ENCODE peak calls at places on chromosomes 2 and 18, in five cellular contexts. M is NB4, X is Peyer's patch, A is heart left ventricle, O is right lobe of liver. Q is an unnamed sample.

GRCh38 chr2:239882335-239882734 is 142.8 kb downstream of the NDUFA10 start:
- DNase-seq in M (peak), X (peak), A (no peak), O (peak), Q (peak)

GRCh38 chr18:44520981-44521672 is 159.6 kb upstream of the SETBP1 start:
- DNase-seq in M (no peak), X (no peak), A (no peak), O (no peak), Q (no peak)

GRCh38 chr2:68031546-68032160 is 31.2 kb downstream of the C1D start:
- DNase-seq in M (peak), X (no peak), A (no peak), O (no peak), Q (no peak)

GRCh38 chr2:30336978-30337841 is 105.9 kb downstream of the LBH start:
- DNase-seq in M (peak), X (peak), A (no peak), O (no peak), Q (no peak)

GRCh38 chr2:177171418-177171865 is 41.2 kb upstream of the HNRNPA3 start:
- DNase-seq in M (peak), X (no peak), A (no peak), O (no peak), Q (peak)

GRCh38 chr2:165601866-165602636 is 132.6 kb downstream of the CSRNP3 start:
- DNase-seq in M (peak), X (no peak), A (no peak), O (no peak), Q (no peak)

GRCh38 chr2:150188801-150189200 is 298.7 kb downstream of the RND3 start:
- DNase-seq in M (no peak), X (no peak), A (no peak), O (no peak), Q (no peak)

GRCh38 chr2:181682026-181682789 is 1.9 kb upstream of the NEUROD1 start:
- DNase-seq in M (no peak), X (no peak), A (no peak), O (no peak), Q (no peak)

GRCh38 chr2:234611209-234611608 is 114.3 kb upstream of the ARL4C start:
- DNase-seq in M (no peak), X (no peak), A (no peak), O (no peak), Q (no peak)

GRCh38 chr2:203164311-203164935 is 74.4 kb upstream of the CYP20A1 start:
- DNase-seq in M (no peak), X (no peak), A (no peak), O (no peak), Q (no peak)

GRCh38 chr18:35490894-35491688 is 6.7 kb downstream of the INO80C start:
- DNase-seq in M (no peak), X (no peak), A (no peak), O (no peak), Q (no peak)
- H3K4me3 ChIP-seq in M (no peak), X (no peak), A (no peak), O (no peak), Q (no peak)

GRCh38 chr2:16092861-16093638 is 152.7 kb downstream of the MYCN start:
- DNase-seq in M (no peak), X (no peak), A (no peak), O (no peak), Q (no peak)

GRCh38 chr2:16091576-16092282 is 151.4 kb downstream of the MYCN start:
- DNase-seq in M (no peak), X (no peak), A (no peak), O (no peak), Q (no peak)

GRCh38 chr2:16094851-16095250 is 154.5 kb downstream of the MYCN start:
- DNase-seq in M (no peak), X (no peak), A (no peak), O (no peak), Q (no peak)

GRCh38 chr2:16090650-16091575 is 150.6 kb downstream of the MYCN start:
- DNase-seq in M (no peak), X (no peak), A (no peak), O (no peak), Q (no peak)

DNA sequence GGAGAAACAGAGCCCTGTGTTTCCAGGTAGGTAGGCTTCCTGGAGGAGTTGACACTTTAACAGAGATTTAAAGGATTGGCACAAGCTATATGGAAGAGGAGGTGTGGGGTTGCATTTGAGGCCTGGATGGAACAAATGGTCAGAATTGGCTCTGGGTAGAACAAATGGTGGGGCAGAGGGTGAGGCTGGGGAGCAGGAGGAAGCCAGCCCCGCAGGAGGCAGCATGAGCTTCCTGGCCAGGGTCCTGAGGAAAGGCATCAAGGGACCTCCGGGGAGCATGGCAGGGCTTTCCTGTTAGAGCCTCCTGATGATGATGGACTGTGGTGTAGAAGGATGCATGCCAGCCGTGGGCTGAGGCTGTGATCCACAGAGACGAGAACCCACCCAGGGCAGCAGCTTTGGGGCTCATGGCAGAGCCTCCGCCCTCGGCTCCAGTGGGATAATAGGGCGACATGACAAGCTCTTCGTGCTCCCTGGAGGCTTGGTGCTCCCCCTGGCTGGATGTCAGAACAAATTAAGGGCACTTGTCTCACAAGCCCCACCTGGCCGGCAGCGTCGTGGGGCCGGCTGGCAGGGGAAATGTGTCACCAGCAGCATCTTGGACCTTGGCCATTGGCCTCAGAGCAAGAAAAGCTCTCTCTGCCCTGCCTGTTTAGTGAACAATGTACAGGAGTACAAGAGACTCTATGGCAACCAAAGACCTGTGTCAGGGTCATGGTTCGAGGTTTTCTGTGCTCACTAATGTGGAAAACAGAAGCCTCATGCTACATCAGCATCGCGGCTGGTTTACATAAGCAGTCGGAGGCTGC is 153.5 kb downstream of the MYCN start:
- DNase-seq in M (no peak), X (no peak), A (no peak), O (no peak), Q (peak)
- TF ChIP-seq CTCF in M (no peak), X (peak), A (no peak), O (no peak), Q (no peak)

GRCh38 chr2:54557211-54557600 is 101.1 kb downstream of the SPTBN1 start:
- DNase-seq in M (no peak), X (no peak), A (no peak), O (no peak), Q (no peak)

GRCh38 chr2:54559593-54560145 is 103.5 kb downstream of the SPTBN1 start:
- DNase-seq in M (peak), X (no peak), A (no peak), O (no peak), Q (no peak)

GRCh38 chr2:54557601-54558187 is 101.6 kb downstream of the SPTBN1 start:
- DNase-seq in M (peak), X (peak), A (peak), O (peak), Q (peak)

GRCh38 chr2:54558976-54559410 is 102.9 kb downstream of the SPTBN1 start:
- DNase-seq in M (peak), X (no peak), A (no peak), O (no peak), Q (no peak)

DNA sequence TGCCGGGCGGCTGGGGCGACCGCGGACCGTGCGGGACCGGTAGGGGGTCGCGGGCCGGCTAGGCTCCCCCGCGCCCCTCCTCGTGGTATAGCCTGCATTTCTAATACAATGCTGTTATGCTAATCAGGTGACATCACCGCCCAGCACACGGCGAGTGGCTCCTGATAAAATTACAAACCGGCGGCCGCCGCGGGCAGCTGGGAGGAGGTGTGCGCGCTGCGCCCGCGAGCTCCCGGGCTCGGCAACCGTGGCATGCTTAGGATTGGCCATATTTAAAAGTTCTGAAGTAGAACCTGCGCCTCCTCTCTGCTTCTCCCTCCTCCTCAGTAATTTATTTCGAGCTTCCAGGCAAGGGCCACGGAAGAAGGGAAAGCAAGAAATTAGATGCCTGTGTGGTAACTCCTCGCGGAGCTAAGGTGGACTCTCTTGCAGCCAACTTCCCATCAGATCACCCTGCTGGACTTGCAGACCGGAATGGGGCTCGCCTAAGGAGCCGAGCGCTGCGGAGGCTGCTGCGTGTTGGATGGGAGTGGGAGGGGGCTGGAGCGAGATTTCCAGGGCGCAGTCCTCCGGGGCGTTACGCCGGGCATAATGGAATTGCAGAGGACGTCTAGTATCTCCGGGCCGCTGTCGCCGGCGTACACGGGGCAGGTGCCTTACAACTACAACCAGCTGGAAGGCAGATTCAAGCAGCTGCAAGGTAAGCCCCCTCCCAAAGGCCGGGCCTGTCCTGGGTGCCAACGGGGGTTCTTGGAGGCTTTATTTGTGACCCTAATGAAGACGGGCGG is 102.3 kb downstream of the SPTBN1 start:
- DNase-seq in M (peak), X (peak), A (peak), O (peak), Q (peak)
- TF ChIP-seq POLR2A in M (peak), X (peak), A (no peak), O (peak), Q (peak)

GRCh38 chr2:25252291-25253152 is 84.1 kb upstream of the POMC start:
- DNase-seq in M (peak), X (peak), A (peak), O (peak), Q (peak)

GRCh38 chr2:25251032-25251460 is 82.7 kb upstream of the POMC start:
- DNase-seq in M (peak), X (no peak), A (peak), O (peak), Q (no peak)

GRCh38 chr2:25253153-25253617 is 84.8 kb upstream of the POMC start:
- DNase-seq in M (no peak), X (no peak), A (peak), O (no peak), Q (no peak)

GRCh38 chr2:25250331-25251031 is 82.1 kb upstream of the POMC start:
- DNase-seq in M (no peak), X (no peak), A (peak), O (no peak), Q (no peak)

GRCh38 chr2:25251461-25252273 is 83.3 kb upstream of the POMC start:
- DNase-seq in M (peak), X (peak), A (peak), O (peak), Q (peak)
- H3K4me3 ChIP-seq in M (peak), X (peak), A (peak), O (peak), Q (peak)

GRCh38 chr2:172096661-172097547 is 5.8 kb downstream of the DLX2 start:
- DNase-seq in M (peak), X (no peak), A (no peak), O (no peak), Q (no peak)
- TF ChIP-seq CTCF in M (no peak), X (no peak), A (no peak), O (no peak), Q (no peak)

GRCh38 chr18:69947361-69948106 is at the start of gene CD226:
- DNase-seq in M (no peak), X (no peak), A (no peak), O (no peak), Q (no peak)
- TF ChIP-seq POLR2A in M (no peak), X (no peak), A (no peak), O (no peak), Q (no peak)